ENCODE peak calls at places on chromosomes 3 and 15, in four cellular contexts. V is progenitor cell of endocrine pancreas, C is K562, T is GM20000. J is an unnamed sample.

GRCh38 chr15:59309405-59309804 is 63.3 kb downstream of the MYO1E start:
- DNase-seq in T (no peak), C (no peak), V (no peak), J (no peak)

GRCh38 chr15:83446904-83447708 is at the start of gene SH3GL3:
- DNase-seq in C (peak), T (peak), V (peak), J (peak)

GRCh38 chr15:69729167-69729748 is 276.6 kb downstream of the RPLP1 start:
- DNase-seq in C (peak), V (no peak), T (peak), J (peak)

GRCh38 chr15:50767332-50767861 is 1.9 kb upstream of the SPPL2A start:
- DNase-seq in C (no peak), V (no peak), T (peak), J (no peak)

GRCh38 chr3:71304684-71305083 is 278.8 kb downstream of the FOXP1 start:
- DNase-seq in C (no peak), T (no peak), V (no peak), J (no peak)

GRCh38 chr3:183375337-183375736 is 53.1 kb downstream of the MCF2L2 start:
- DNase-seq in V (no peak), C (no peak), T (no peak), J (no peak)

GRCh38 chr15:66072616-66073361 is 180.8 kb downstream of the MEGF11 start:
- DNase-seq in C (no peak), V (no peak), T (no peak), J (no peak)

GRCh38 chr3:114586119-114586518 is 292.3 kb downstream of the TIGIT start:
- DNase-seq in C (no peak), V (no peak), T (no peak), J (no peak)

GRCh38 chr3:119497824-119498187 is 541 bp upstream of the TIMMDC1 start:
- DNase-seq in C (no peak), T (no peak), V (no peak), J (no peak)

GRCh38 chr15:47950447-47950846 is 170.3 kb upstream of the SLC24A5 start:
- DNase-seq in T (no peak), C (no peak), V (no peak), J (no peak)

GRCh38 chr15:47945869-47946666 is 174.7 kb upstream of the SLC24A5 start:
- DNase-seq in T (no peak), C (no peak), V (no peak), J (no peak)

GRCh38 chr15:47949815-47950214 is 171.0 kb upstream of the SLC24A5 start:
- DNase-seq in T (no peak), C (no peak), V (no peak), J (no peak)

GRCh38 chr15:47944911-47945310 is 175.9 kb upstream of the SLC24A5 start:
- DNase-seq in C (no peak), V (no peak), T (no peak), J (no peak)
- TF ChIP-seq CTCF in C (no peak), V (peak), T (no peak), J (no peak)

DNA sequence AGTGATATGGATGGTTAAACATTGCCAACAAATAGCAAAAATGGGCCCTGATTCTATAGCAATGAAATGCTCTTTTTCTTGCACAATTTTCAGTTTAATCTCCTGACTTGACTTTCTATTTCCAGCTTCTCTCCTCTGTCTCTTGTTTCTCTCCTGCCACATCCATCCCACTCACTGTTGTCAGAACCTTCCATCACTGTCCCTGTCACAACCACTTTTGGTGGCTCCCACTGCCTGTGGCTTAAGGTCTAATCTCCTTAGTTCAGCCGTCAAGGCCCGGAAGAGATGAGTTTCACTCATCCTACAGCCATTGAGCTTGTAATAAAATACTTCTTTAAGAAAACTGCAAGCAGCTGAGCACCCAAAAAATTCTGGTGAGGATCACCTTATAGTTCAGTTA is 19.5 kb downstream of the SLC7A14 start:
- DNase-seq in T (no peak), C (no peak), V (no peak), J (no peak)
- TF ChIP-seq CTCF in T (no peak), C (no peak), V (no peak), J (no peak)

GRCh38 chr3:58023536-58023935 is 15.3 kb downstream of the FLNB start:
- DNase-seq in C (no peak), V (no peak), T (no peak), J (no peak)
- TF ChIP-seq CTCF in C (no peak), V (no peak), T (no peak), J (no peak)

GRCh38 chr3:134333522-134334181 is 40.6 kb downstream of the AMOTL2 start:
- DNase-seq in V (no peak), C (no peak), T (no peak), J (no peak)
- TF ChIP-seq CTCF in V (no peak), C (no peak), T (no peak), J (no peak)

GRCh38 chr3:66372681-66373350 is 128.0 kb downstream of the LRIG1 start:
- DNase-seq in C (no peak), V (no peak), T (peak), J (no peak)
- TF ChIP-seq CTCF in C (no peak), V (peak), T (no peak), J (no peak)

GRCh38 chr3:36904641-36905040 is 40.2 kb downstream of the TRANK1 start:
- DNase-seq in T (peak), C (no peak), V (no peak), J (no peak)
- TF ChIP-seq CTCF in T (peak), C (peak), V (peak), J (peak)

DNA sequence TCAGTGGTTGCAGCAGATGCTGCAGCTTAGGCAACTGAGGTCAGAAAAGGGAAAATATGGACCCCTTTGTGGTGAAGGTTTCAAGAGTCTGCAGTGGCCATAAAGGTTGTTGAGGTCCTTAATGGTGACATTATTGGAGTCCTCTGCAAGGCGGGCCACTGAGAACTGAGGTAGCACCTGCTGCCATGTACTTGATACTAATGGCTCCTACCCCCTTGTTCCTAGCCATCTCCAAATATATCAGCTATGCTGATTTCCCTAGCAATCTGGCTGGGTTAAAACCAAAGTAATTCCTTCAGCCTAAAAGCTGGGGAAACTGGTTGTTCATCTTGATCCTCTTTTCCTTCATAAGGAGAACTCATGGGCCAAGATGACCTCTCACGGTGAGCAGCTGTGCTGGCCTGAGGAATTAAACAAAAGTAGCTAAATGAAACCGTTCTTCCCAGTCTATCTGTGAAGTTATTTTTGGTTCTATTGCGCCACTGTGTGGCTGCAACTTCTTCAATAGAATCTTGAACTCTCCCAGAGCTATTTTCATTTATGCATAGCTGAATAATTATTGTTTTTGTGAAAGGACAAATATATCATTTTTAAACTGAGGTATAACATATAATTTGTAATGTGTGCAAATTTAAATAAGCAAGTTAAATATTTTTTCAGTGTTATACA is 76.1 kb upstream of the PLSCR4 start:
- DNase-seq in C (no peak), V (no peak), T (no peak), J (no peak)
- TF ChIP-seq CTCF in C (peak), V (peak), T (no peak), J (peak)

J was measured in D721Med.